ENCODE peak calls at places on chromosomes 1 and 21, in four cellular contexts. One of them, this sample, is unnamed. For H3K9me3, the result is how much of the 10 kb centered on the place peaks cover.

GRCh38 chr1:215076312-215076711 is 6.2 kb upstream of the KCNK2 start:
- DNase-seq in A549: peak
- DNase-seq in tibial nerve: no peak
- DNase-seq in stomach: no peak
- DNase-seq in this sample: no peak

GRCh38 chr21:33105088-33105487 is 35.1 kb downstream of the OLIG1 start:
- DNase-seq in A549: no peak
- DNase-seq in tibial nerve: no peak
- DNase-seq in stomach: no peak
- DNase-seq in this sample: no peak

GRCh38 chr1:24769656-24770651 is 24.7 kb downstream of the CLIC4 start:
- DNase-seq in A549: peak
- DNase-seq in tibial nerve: no peak
- DNase-seq in stomach: no peak
- DNase-seq in this sample: no peak

GRCh38 chr1:202249846-202250245 is 56.2 kb downstream of the LGR6 start:
- DNase-seq in A549: no peak
- DNase-seq in tibial nerve: no peak
- DNase-seq in stomach: no peak
- DNase-seq in this sample: no peak

GRCh38 chr1:164644774-164645634 is 86.0 kb downstream of the PBX1 start:
- DNase-seq in A549: no peak
- DNase-seq in tibial nerve: no peak
- DNase-seq in stomach: no peak
- DNase-seq in this sample: no peak

GRCh38 chr1:232553050-232553754 is 76.7 kb downstream of the SIPA1L2 start:
- DNase-seq in A549: no peak
- DNase-seq in tibial nerve: no peak
- DNase-seq in stomach: peak
- DNase-seq in this sample: peak

GRCh38 chr1:6170742-6171201 is 9.3 kb downstream of the CHD5 start:
- DNase-seq in A549: no peak
- DNase-seq in tibial nerve: no peak
- DNase-seq in stomach: no peak
- DNase-seq in this sample: no peak

GRCh38 chr1:28249013-28249870 is 10.1 kb upstream of the SESN2 start:
- DNase-seq in A549: peak
- DNase-seq in tibial nerve: no peak
- DNase-seq in stomach: peak
- DNase-seq in this sample: no peak

GRCh38 chr1:30422251-30422650 is 301.1 kb downstream of the MATN1 start:
- DNase-seq in A549: no peak
- DNase-seq in tibial nerve: no peak
- DNase-seq in stomach: no peak
- DNase-seq in this sample: peak

GRCh38 chr1:157404063-157404501 is 148.2 kb downstream of the FCRL5 start:
- DNase-seq in A549: no peak
- DNase-seq in tibial nerve: no peak
- DNase-seq in stomach: no peak
- DNase-seq in this sample: no peak

GRCh38 chr21:43295016-43295958 is 126.5 kb downstream of the CRYAA start:
- DNase-seq in A549: peak
- DNase-seq in tibial nerve: no peak
- DNase-seq in stomach: no peak
- DNase-seq in this sample: no peak

GRCh38 chr1:197127513-197127912 is 19.0 kb downstream of the ASPM start:
- DNase-seq in A549: no peak
- DNase-seq in tibial nerve: no peak
- DNase-seq in stomach: no peak
- DNase-seq in this sample: no peak

GRCh38 chr21:29104239-29104708 is 26.2 kb upstream of the MAP3K7CL start:
- DNase-seq in A549: no peak
- DNase-seq in tibial nerve: no peak
- DNase-seq in stomach: no peak
- DNase-seq in this sample: no peak

GRCh38 chr1:109821221-109821669 is 57.5 kb upstream of the EPS8L3 start:
- DNase-seq in A549: peak
- DNase-seq in tibial nerve: peak
- DNase-seq in stomach: no peak
- DNase-seq in this sample: no peak

GRCh38 chr1:160576430-160576829 is 2.9 kb downstream of the CD84 start:
- DNase-seq in A549: no peak
- DNase-seq in tibial nerve: no peak
- DNase-seq in stomach: no peak
- DNase-seq in this sample: no peak

GRCh38 chr1:87644500-87645245 is 316.0 kb downstream of the LMO4 start:
- DNase-seq in A549: no peak
- DNase-seq in tibial nerve: no peak
- DNase-seq in stomach: no peak
- DNase-seq in this sample: no peak

GRCh38 chr1:110150330-110151174 is at the start of gene SLC6A17:
- DNase-seq in A549: peak
- DNase-seq in tibial nerve: no peak
- DNase-seq in stomach: no peak
- DNase-seq in this sample: no peak

GRCh38 chr1:107748529-107748928 is 216.5 kb downstream of the VAV3 start:
- DNase-seq in A549: peak
- DNase-seq in tibial nerve: no peak
- DNase-seq in stomach: no peak
- DNase-seq in this sample: no peak

GRCh38 chr1:151790940-151791651 is 796 bp upstream of the TDRKH start:
- DNase-seq in A549: peak
- DNase-seq in tibial nerve: no peak
- DNase-seq in stomach: no peak
- DNase-seq in this sample: no peak

GRCh38 chr1:12448746-12449177 is 169.2 kb downstream of the DHRS3 start:
- DNase-seq in A549: no peak
- DNase-seq in tibial nerve: peak
- DNase-seq in stomach: no peak
- DNase-seq in this sample: no peak

GRCh38 chr1:45009956-45010854 is 919 bp downstream of the HECTD3 start:
- DNase-seq in A549: no peak
- DNase-seq in tibial nerve: no peak
- DNase-seq in stomach: peak
- DNase-seq in this sample: no peak

GRCh38 chr1:26363549-26364448 is 8.8 kb downstream of the ZNF683 start:
- DNase-seq in A549: peak
- DNase-seq in tibial nerve: peak
- DNase-seq in stomach: peak
- DNase-seq in this sample: peak

GRCh38 chr1:168320805-168321577 is 40.3 kb downstream of the TBX19 start:
- DNase-seq in A549: peak
- DNase-seq in tibial nerve: no peak
- DNase-seq in stomach: no peak
- DNase-seq in this sample: peak

GRCh38 chr1:219731771-219732170 is 118.9 kb upstream of the ZC3H11B start:
- DNase-seq in A549: no peak
- DNase-seq in tibial nerve: no peak
- DNase-seq in stomach: no peak
- DNase-seq in this sample: no peak

DNA sequence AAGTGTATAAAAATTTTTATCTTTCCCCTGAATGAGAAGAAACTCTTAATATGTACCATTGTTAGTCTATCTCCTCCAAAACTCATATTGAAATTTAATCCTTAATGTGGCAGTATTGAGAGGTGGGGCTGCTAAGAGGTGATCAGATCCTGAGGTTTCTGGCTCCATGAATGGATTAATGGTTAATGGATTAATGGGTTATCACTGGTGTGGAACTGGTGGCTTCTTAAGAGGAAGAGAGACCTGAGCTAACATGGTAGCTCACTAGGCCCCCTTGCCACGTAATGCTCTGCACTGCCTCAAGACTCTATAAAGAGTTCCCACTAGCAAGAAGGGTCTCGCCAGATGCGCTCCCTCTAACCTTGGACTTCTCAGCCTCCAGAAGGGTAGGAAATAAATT is 70.6 kb upstream of the ZBTB18 start:
- DNase-seq in A549: no peak
- DNase-seq in tibial nerve: no peak
- DNase-seq in stomach: no peak
- DNase-seq in this sample: no peak
- TF ChIP-seq EP300 in A549: no peak
- TF ChIP-seq EP300 in tibial nerve: no peak
- TF ChIP-seq EP300 in stomach: no peak
- TF ChIP-seq EP300 in this sample: no peak

DNA sequence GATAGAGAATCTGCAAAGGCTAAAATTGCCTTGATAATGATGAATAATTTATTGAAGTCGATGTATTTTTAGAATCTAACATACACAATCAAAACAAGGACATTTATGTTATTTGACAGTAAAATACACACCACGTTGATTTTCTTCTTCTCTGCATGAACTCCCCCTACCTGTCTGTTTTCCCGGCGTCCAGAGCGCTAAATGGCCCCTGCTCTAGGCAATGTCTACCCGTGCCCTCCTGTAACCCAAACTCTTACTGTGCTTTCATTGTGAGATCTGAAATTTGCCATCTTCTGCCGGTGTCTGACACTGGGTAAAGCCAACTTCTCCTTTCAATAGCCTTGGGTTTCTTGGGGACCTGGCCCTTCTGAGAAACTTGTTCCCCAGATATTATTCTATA is 6.7 kb upstream of the OR11L1 start:
- DNase-seq in A549: no peak
- DNase-seq in tibial nerve: no peak
- DNase-seq in stomach: no peak
- DNase-seq in this sample: no peak
- H3K9me3 ChIP-seq in A549: under half
- H3K9me3 ChIP-seq in tibial nerve: under half
- H3K9me3 ChIP-seq in stomach: under half
- H3K9me3 ChIP-seq in this sample: under half

DNA sequence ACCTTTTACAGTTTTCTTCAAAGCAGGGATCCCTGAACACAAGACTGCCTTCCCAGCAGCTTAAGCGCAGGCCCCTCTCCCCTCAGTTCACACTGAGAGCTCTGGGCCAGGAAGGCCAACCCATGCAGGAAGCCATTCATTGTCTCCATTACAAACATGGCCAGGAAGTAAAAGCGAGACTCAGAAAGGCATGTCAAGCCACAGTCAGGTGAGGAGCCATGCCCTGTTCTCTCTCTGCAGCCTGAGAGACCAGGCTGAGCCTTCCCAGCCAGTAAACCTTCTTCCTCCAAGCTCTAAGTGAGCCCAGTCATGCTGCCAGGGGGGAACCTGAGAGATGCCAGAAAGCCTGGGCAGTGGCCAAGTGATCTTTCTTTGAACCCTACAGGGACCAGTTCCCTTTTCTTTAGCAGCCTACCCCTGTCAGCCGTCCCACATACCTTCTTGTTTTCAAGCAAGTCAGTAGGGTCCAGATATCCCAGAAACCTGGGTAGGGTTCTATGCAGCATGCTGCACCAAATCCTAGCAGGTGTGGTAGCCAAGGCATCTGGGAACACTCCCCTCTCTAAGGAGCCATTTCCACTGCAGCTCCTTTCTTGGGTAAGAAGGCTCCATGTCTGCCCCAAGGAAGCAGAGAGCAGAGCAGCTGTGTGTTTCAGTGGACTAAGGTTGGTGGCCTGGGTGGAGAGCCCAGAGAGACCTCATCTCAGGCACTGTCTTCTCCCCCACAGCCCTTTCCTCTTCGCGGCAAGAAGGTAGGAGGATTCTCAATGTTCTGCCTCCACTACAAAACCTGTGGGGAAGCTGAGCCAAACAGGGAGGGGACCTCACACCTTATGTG is 974 bp downstream of the TRAF3IP3 start:
- DNase-seq in A549: no peak
- DNase-seq in tibial nerve: no peak
- DNase-seq in stomach: peak
- DNase-seq in this sample: no peak
- TF ChIP-seq EP300 in A549: no peak
- TF ChIP-seq EP300 in tibial nerve: no peak
- TF ChIP-seq EP300 in stomach: no peak
- TF ChIP-seq EP300 in this sample: no peak

GRCh38 chr1:228243093-228243492 is 35.2 kb downstream of the OBSCN start:
- DNase-seq in A549: no peak
- DNase-seq in tibial nerve: no peak
- DNase-seq in stomach: no peak
- DNase-seq in this sample: no peak
- H3K9me3 ChIP-seq in A549: half or more
- H3K9me3 ChIP-seq in tibial nerve: under half
- H3K9me3 ChIP-seq in stomach: under half
- H3K9me3 ChIP-seq in this sample: under half

This sample was measured in ovary.